ENCODE peak calls at places on chromosome 11, in five cellular contexts. V is HFF-Myc; E is tibial nerve; D is CD4-positive, alpha-beta T cell; P is prostate gland. I is an unnamed sample.

GRCh38 chr11:45102810-45103621 is 43.4 kb upstream of the PRDM11 start:
- DNase-seq in E (peak), V (no peak), P (no peak), D (peak), I (no peak)

GRCh38 chr11:42524534-42525227 is 787.1 kb upstream of the API5 start:
- DNase-seq in P (peak), V (peak), E (peak), D (no peak), I (peak)

GRCh38 chr11:121589946-121590537 is 137.3 kb upstream of the SORL1-AS1 start:
- DNase-seq in P (no peak), E (no peak), V (no peak), D (no peak), I (no peak)

GRCh38 chr11:1149545-1149944 is 8.2 kb upstream of the MUC5AC start:
- DNase-seq in D (no peak), P (no peak), V (no peak), E (no peak), I (no peak)

GRCh38 chr11:1750481-1750839 is at the start of gene IFITM10:
- DNase-seq in D (no peak), E (no peak), V (no peak), P (no peak), I (no peak)

GRCh38 chr11:78525720-78526119 is 48.9 kb downstream of the NARS2 start:
- DNase-seq in V (no peak), D (no peak), P (no peak), E (no peak), I (no peak)

GRCh38 chr11:65069217-65069616 is 10.9 kb upstream of the NAALADL1 start:
- DNase-seq in P (no peak), V (no peak), E (no peak), D (no peak), I (no peak)

GRCh38 chr11:128603003-128603715 is 15.8 kb upstream of the ETS1 start:
- DNase-seq in V (no peak), D (no peak), E (no peak), P (no peak), I (no peak)

GRCh38 chr11:2518112-2518982 is 73.5 kb downstream of the KCNQ1 start:
- DNase-seq in P (no peak), E (no peak), V (no peak), D (peak), I (no peak)

GRCh38 chr11:120334332-120334731 is 1.9 kb upstream of the ARHGEF12 start:
- DNase-seq in D (no peak), V (no peak), E (no peak), P (no peak), I (no peak)

GRCh38 chr11:28505216-28505615 is 397.0 kb downstream of the METTL15 start:
- DNase-seq in P (no peak), V (no peak), D (no peak), E (no peak), I (no peak)

I was measured in SK-N-MC.